ENCODE peak calls at places on chromosomes 13 and 19, in five cellular contexts. One of them, this sample, is unnamed.

GRCh38 chr13:23081901-23082300 is 98.9 kb upstream of the SGCG start:
- DNase-seq in GM12878: no peak
- DNase-seq in K562: no peak
- DNase-seq in IMR-90: no peak
- DNase-seq in HEK293T: no peak
- DNase-seq in this sample: no peak

GRCh38 chr19:42553292-42554045 is 25.2 kb upstream of the CEACAM1 start:
- DNase-seq in IMR-90: peak; percentile 67
- DNase-seq in GM12878: no peak
- DNase-seq in HEK293T: no peak
- DNase-seq in K562: no peak
- DNase-seq in this sample: no peak

GRCh38 chr13:94515352-94515751 is 35.9 kb upstream of the DCT start:
- DNase-seq in IMR-90: no peak
- DNase-seq in HEK293T: no peak
- DNase-seq in K562: no peak
- DNase-seq in GM12878: no peak
- DNase-seq in this sample: no peak

GRCh38 chr19:35715981-35716734 is 1.6 kb upstream of the KMT2B start:
- DNase-seq in K562: peak; percentile 47
- DNase-seq in IMR-90: peak; percentile 30
- DNase-seq in GM12878: no peak
- DNase-seq in HEK293T: peak; percentile 30
- DNase-seq in this sample: peak; percentile 30

GRCh38 chr13:75818181-75819110 is 182.3 kb downstream of the LMO7 start:
- DNase-seq in HEK293T: no peak
- DNase-seq in GM12878: no peak
- DNase-seq in K562: no peak
- DNase-seq in IMR-90: no peak
- DNase-seq in this sample: no peak

GRCh38 chr13:40996433-40997095 is 22.6 kb downstream of the ELF1 start:
- DNase-seq in HEK293T: no peak
- DNase-seq in K562: no peak
- DNase-seq in GM12878: no peak
- DNase-seq in IMR-90: no peak
- DNase-seq in this sample: no peak

GRCh38 chr19:18425515-18426415 is 6.6 kb downstream of the SSBP4 start:
- DNase-seq in GM12878: no peak
- DNase-seq in HEK293T: no peak
- DNase-seq in IMR-90: peak; percentile 62
- DNase-seq in K562: no peak
- DNase-seq in this sample: no peak

GRCh38 chr19:7872306-7873204 is 1.6 kb downstream of the PRR36 start:
- DNase-seq in GM12878: no peak
- DNase-seq in HEK293T: no peak
- DNase-seq in IMR-90: no peak
- DNase-seq in K562: no peak
- DNase-seq in this sample: no peak

GRCh38 chr19:39996218-39996810 is 546 bp upstream of the ZNF546 start:
- DNase-seq in K562: peak; percentile 34
- DNase-seq in HEK293T: peak; percentile 36
- DNase-seq in IMR-90: peak; percentile 70
- DNase-seq in GM12878: peak; percentile 17
- DNase-seq in this sample: peak; percentile 82

GRCh38 chr19:19552811-19553210 is 14.7 kb downstream of the CILP2 start:
- DNase-seq in HEK293T: peak; percentile 76
- DNase-seq in K562: peak; percentile 74
- DNase-seq in GM12878: no peak
- DNase-seq in IMR-90: no peak
- DNase-seq in this sample: peak; percentile 58

GRCh38 chr13:37173214-37173613 is 67.8 kb upstream of the CSNK1A1L start:
- DNase-seq in HEK293T: no peak
- DNase-seq in GM12878: no peak
- DNase-seq in IMR-90: peak; percentile 89
- DNase-seq in K562: no peak
- DNase-seq in this sample: no peak

GRCh38 chr13:34894756-34895155 is 47.3 kb upstream of the NBEA start:
- DNase-seq in HEK293T: no peak
- DNase-seq in K562: no peak
- DNase-seq in IMR-90: no peak
- DNase-seq in GM12878: no peak
- DNase-seq in this sample: no peak

GRCh38 chr19:40623403-40624239 is 22.5 kb downstream of the LTBP4 start:
- DNase-seq in IMR-90: peak; percentile 18
- DNase-seq in K562: peak; percentile 98
- DNase-seq in GM12878: no peak
- DNase-seq in HEK293T: peak; percentile 96
- DNase-seq in this sample: peak; percentile 86

GRCh38 chr13:113651511-113652403 is 6.2 kb downstream of the ATP4B start:
- DNase-seq in GM12878: no peak
- DNase-seq in IMR-90: no peak
- DNase-seq in K562: no peak
- DNase-seq in HEK293T: no peak
- DNase-seq in this sample: no peak

GRCh38 chr19:55248166-55248675 is 10.6 kb downstream of the PPP6R1 start:
- DNase-seq in K562: no peak
- DNase-seq in GM12878: no peak
- DNase-seq in IMR-90: no peak
- DNase-seq in HEK293T: no peak
- DNase-seq in this sample: no peak

GRCh38 chr13:66546534-66547379 is 683.4 kb downstream of the PCDH9 start:
- DNase-seq in K562: no peak
- DNase-seq in HEK293T: no peak
- DNase-seq in GM12878: no peak
- DNase-seq in IMR-90: peak; percentile 80
- DNase-seq in this sample: no peak

GRCh38 chr13:22110368-22110767 is 439.5 kb downstream of the FGF9 start:
- DNase-seq in GM12878: no peak
- DNase-seq in HEK293T: no peak
- DNase-seq in IMR-90: no peak
- DNase-seq in K562: no peak
- DNase-seq in this sample: no peak

GRCh38 chr13:34161829-34162544 is 344.0 kb downstream of the RFC3 start:
- DNase-seq in GM12878: no peak
- DNase-seq in K562: no peak
- DNase-seq in HEK293T: no peak
- DNase-seq in IMR-90: peak; percentile 80
- DNase-seq in this sample: peak; percentile 18

GRCh38 chr19:45501730-45502014 is 3.4 kb downstream of the PPM1N start:
- DNase-seq in K562: peak; percentile 80
- DNase-seq in IMR-90: no peak
- DNase-seq in HEK293T: no peak
- DNase-seq in GM12878: no peak
- DNase-seq in this sample: no peak

GRCh38 chr19:47778954-47779351 is 450 bp downstream of the SELENOW start:
- DNase-seq in K562: no peak
- DNase-seq in GM12878: no peak
- DNase-seq in IMR-90: no peak
- DNase-seq in HEK293T: no peak
- DNase-seq in this sample: no peak

GRCh38 chr13:99864627-99864990 is 107.0 kb downstream of the ZIC5 start:
- DNase-seq in GM12878: no peak
- DNase-seq in IMR-90: no peak
- DNase-seq in K562: no peak
- DNase-seq in HEK293T: peak; percentile 25
- DNase-seq in this sample: no peak

GRCh38 chr19:6509118-6509971 is 7.2 kb upstream of the TUBB4A start:
- DNase-seq in K562: no peak
- DNase-seq in HEK293T: no peak
- DNase-seq in GM12878: no peak
- DNase-seq in IMR-90: no peak
- DNase-seq in this sample: no peak

GRCh38 chr19:55600336-55601028 is 394 bp downstream of the ZNF524 start:
- DNase-seq in IMR-90: peak; percentile 54
- DNase-seq in GM12878: no peak
- DNase-seq in K562: peak; percentile 82
- DNase-seq in HEK293T: no peak
- DNase-seq in this sample: peak; percentile 57

GRCh38 chr19:58001895-58002369 is 688 bp downstream of the ZNF606 start:
- DNase-seq in GM12878: no peak
- DNase-seq in HEK293T: no peak
- DNase-seq in K562: no peak
- DNase-seq in IMR-90: peak; percentile 5
- DNase-seq in this sample: no peak

GRCh38 chr19:50874185-50874584 is 946 bp downstream of the KLK2 start:
- DNase-seq in IMR-90: no peak
- DNase-seq in K562: no peak
- DNase-seq in HEK293T: no peak
- DNase-seq in GM12878: no peak
- DNase-seq in this sample: no peak

GRCh38 chr19:50870417-50871089 is 2.7 kb upstream of the KLK2 start:
- DNase-seq in GM12878: no peak
- DNase-seq in IMR-90: peak; percentile 3
- DNase-seq in K562: peak; percentile 94
- DNase-seq in HEK293T: no peak
- DNase-seq in this sample: peak; percentile 65

GRCh38 chr19:50873056-50873455 is at the start of gene KLK2:
- DNase-seq in IMR-90: no peak
- DNase-seq in HEK293T: no peak
- DNase-seq in K562: no peak
- DNase-seq in GM12878: no peak
- DNase-seq in this sample: no peak

DNA sequence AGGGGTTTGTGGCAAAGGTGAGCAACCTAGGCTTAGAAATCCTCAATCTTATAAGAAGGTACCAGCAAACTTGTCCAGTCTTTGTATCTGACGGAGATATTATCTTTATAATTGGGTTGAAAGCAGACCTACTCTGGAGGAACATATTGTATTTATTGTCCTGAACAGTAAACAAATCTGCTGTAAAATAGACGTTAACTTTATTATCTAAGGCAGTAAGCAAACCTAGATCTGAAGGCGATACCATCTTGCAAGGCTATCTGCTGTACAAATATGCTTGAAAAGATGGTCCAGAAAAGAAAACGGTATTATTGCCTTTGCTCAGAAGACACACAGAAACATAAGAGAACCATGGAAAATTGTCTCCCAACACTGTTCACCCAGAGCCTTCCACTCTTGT is 3.8 kb upstream of the KLK2 start:
- DNase-seq in HEK293T: no peak
- DNase-seq in GM12878: no peak
- DNase-seq in IMR-90: no peak
- DNase-seq in K562: no peak
- DNase-seq in this sample: no peak
- TF ChIP-seq BHLHE40 in HEK293T: no peak
- TF ChIP-seq BHLHE40 in GM12878: no peak
- TF ChIP-seq BHLHE40 in IMR-90: no peak
- TF ChIP-seq BHLHE40 in K562: no peak
- TF ChIP-seq BHLHE40 in this sample: no peak

GRCh38 chr19:12838893-12839656 is 760 bp downstream of the MAST1 start:
- DNase-seq in IMR-90: no peak
- DNase-seq in K562: no peak
- DNase-seq in HEK293T: no peak
- DNase-seq in GM12878: no peak
- DNase-seq in this sample: no peak
- TF ChIP-seq BHLHE40 in IMR-90: no peak
- TF ChIP-seq BHLHE40 in K562: no peak
- TF ChIP-seq BHLHE40 in HEK293T: no peak
- TF ChIP-seq BHLHE40 in GM12878: no peak
- TF ChIP-seq BHLHE40 in this sample: no peak

DNA sequence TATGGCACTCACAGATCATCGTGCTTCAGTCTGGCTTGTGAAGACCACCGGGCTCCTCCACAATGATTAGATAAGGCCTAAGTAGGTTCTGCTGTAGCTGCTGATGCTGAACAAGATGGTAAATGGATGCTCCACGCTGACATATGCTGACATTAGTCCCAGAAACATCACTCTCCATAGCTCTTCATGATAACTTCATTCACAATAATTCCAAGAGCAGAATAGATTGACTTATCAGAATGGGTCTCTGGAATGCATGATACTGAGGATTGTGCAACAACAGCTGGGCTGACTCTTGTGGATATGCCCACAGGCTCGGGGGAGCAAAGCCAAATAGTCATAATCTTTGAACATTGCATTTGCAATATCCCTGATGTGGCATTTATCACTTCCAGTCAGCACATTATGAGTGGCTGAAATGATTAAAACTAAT is 63.8 kb upstream of the RXFP2 start:
- DNase-seq in GM12878: no peak
- DNase-seq in K562: no peak
- DNase-seq in IMR-90: no peak
- DNase-seq in HEK293T: no peak
- DNase-seq in this sample: no peak
- TF ChIP-seq BHLHE40 in GM12878: no peak
- TF ChIP-seq BHLHE40 in K562: no peak
- TF ChIP-seq BHLHE40 in IMR-90: no peak
- TF ChIP-seq BHLHE40 in HEK293T: no peak
- TF ChIP-seq BHLHE40 in this sample: no peak

DNA sequence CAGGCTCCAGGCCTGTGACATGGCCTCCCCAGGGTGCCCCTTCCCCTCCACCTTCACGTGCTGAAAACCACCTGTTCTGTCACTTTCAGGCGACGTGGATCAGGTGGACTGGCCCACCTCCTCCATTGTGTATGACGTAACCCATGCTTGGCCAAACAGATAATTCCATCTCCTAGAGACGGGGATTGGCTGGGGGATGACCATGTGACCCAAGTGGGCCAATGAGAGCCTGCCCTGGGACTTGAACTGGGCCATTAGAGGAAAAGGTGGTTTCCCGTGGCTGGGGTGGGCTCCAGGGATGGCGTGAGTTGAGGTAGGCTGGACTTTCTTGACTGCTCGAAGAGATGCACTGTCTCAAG is 3.6 kb upstream of the ADAMTSL5 start:
- DNase-seq in K562: peak; percentile 72
- DNase-seq in HEK293T: no peak
- DNase-seq in GM12878: no peak
- DNase-seq in IMR-90: no peak
- DNase-seq in this sample: peak; percentile 38
- TF ChIP-seq BHLHE40 in K562: no peak
- TF ChIP-seq BHLHE40 in HEK293T: no peak
- TF ChIP-seq BHLHE40 in GM12878: no peak
- TF ChIP-seq BHLHE40 in IMR-90: no peak
- TF ChIP-seq BHLHE40 in this sample: no peak

GRCh38 chr19:4539697-4540581 is at the start of gene LRG1:
- DNase-seq in GM12878: peak; percentile 30
- DNase-seq in IMR-90: no peak
- DNase-seq in HEK293T: no peak
- DNase-seq in K562: peak; percentile 89
- DNase-seq in this sample: no peak
- TF ChIP-seq BHLHE40 in GM12878: no peak
- TF ChIP-seq BHLHE40 in IMR-90: no peak
- TF ChIP-seq BHLHE40 in HEK293T: no peak
- TF ChIP-seq BHLHE40 in K562: no peak
- TF ChIP-seq BHLHE40 in this sample: no peak

This sample was measured in A549.